ENCODE peak calls at places on chromosomes 2 and 18, in ten cellular contexts. One of them, this sample, is unnamed.

GRCh38 chr2:46434851-46435273 is 44.5 kb upstream of the TMEM247 start:
- DNase-seq in adipocyte: peak
- DNase-seq in A549: no peak
- DNase-seq in NAMALWA: no peak
- DNase-seq in NB4: no peak
- DNase-seq in NCI-H1092: no peak
- DNase-seq in AG04449: peak
- DNase-seq in dermis microvascular lymphatic vessel endothelial cell: no peak
- DNase-seq in cardiac muscle cell: peak
- DNase-seq in activated naive CD4-positive, alpha-beta T cell treated with anti-CD3 and anti-CD28 coated beads for 36 hours: no peak
- DNase-seq in this sample: no peak

GRCh38 chr2:216316743-216317142 is 55.5 kb downstream of the MARCHF4 start:
- DNase-seq in adipocyte: no peak
- DNase-seq in A549: peak
- DNase-seq in NAMALWA: no peak
- DNase-seq in NB4: no peak
- DNase-seq in NCI-H1092: no peak
- DNase-seq in AG04449: no peak
- DNase-seq in dermis microvascular lymphatic vessel endothelial cell: no peak
- DNase-seq in cardiac muscle cell: no peak
- DNase-seq in activated naive CD4-positive, alpha-beta T cell treated with anti-CD3 and anti-CD28 coated beads for 36 hours: no peak
- DNase-seq in this sample: no peak

GRCh38 chr2:164693390-164693789 is 72.1 kb upstream of the GRB14 start:
- DNase-seq in adipocyte: no peak
- DNase-seq in A549: peak
- DNase-seq in NAMALWA: no peak
- DNase-seq in NB4: no peak
- DNase-seq in NCI-H1092: no peak
- DNase-seq in AG04449: no peak
- DNase-seq in dermis microvascular lymphatic vessel endothelial cell: no peak
- DNase-seq in cardiac muscle cell: no peak
- DNase-seq in activated naive CD4-positive, alpha-beta T cell treated with anti-CD3 and anti-CD28 coated beads for 36 hours: no peak
- DNase-seq in this sample: no peak

GRCh38 chr2:62149708-62150107 is 46.2 kb upstream of the B3GNT2 start:
- DNase-seq in adipocyte: peak
- DNase-seq in A549: peak
- DNase-seq in NAMALWA: no peak
- DNase-seq in NB4: peak
- DNase-seq in NCI-H1092: no peak
- DNase-seq in AG04449: peak
- DNase-seq in dermis microvascular lymphatic vessel endothelial cell: no peak
- DNase-seq in cardiac muscle cell: peak
- DNase-seq in activated naive CD4-positive, alpha-beta T cell treated with anti-CD3 and anti-CD28 coated beads for 36 hours: no peak
- DNase-seq in this sample: no peak

GRCh38 chr18:37393945-37394609 is 171.5 kb downstream of the CELF4 start:
- DNase-seq in adipocyte: peak
- DNase-seq in A549: peak
- DNase-seq in NAMALWA: no peak
- DNase-seq in NB4: no peak
- DNase-seq in NCI-H1092: peak
- DNase-seq in AG04449: peak
- DNase-seq in dermis microvascular lymphatic vessel endothelial cell: peak
- DNase-seq in cardiac muscle cell: peak
- DNase-seq in activated naive CD4-positive, alpha-beta T cell treated with anti-CD3 and anti-CD28 coated beads for 36 hours: no peak
- DNase-seq in this sample: peak

GRCh38 chr18:79384834-79385233 is 10.9 kb upstream of the NFATC1 start:
- DNase-seq in adipocyte: no peak
- DNase-seq in A549: no peak
- DNase-seq in NAMALWA: no peak
- DNase-seq in NB4: no peak
- DNase-seq in NCI-H1092: no peak
- DNase-seq in AG04449: no peak
- DNase-seq in dermis microvascular lymphatic vessel endothelial cell: no peak
- DNase-seq in cardiac muscle cell: no peak
- DNase-seq in activated naive CD4-positive, alpha-beta T cell treated with anti-CD3 and anti-CD28 coated beads for 36 hours: no peak
- DNase-seq in this sample: no peak

GRCh38 chr18:11696451-11696850 is 7.4 kb downstream of the GNAL start:
- DNase-seq in adipocyte: no peak
- DNase-seq in A549: no peak
- DNase-seq in NAMALWA: no peak
- DNase-seq in NB4: no peak
- DNase-seq in NCI-H1092: no peak
- DNase-seq in AG04449: no peak
- DNase-seq in dermis microvascular lymphatic vessel endothelial cell: no peak
- DNase-seq in cardiac muscle cell: no peak
- DNase-seq in activated naive CD4-positive, alpha-beta T cell treated with anti-CD3 and anti-CD28 coated beads for 36 hours: no peak
- DNase-seq in this sample: no peak

GRCh38 chr2:23426284-23426905 is 41.4 kb downstream of the KLHL29 start:
- DNase-seq in adipocyte: peak
- DNase-seq in A549: no peak
- DNase-seq in NAMALWA: no peak
- DNase-seq in NB4: no peak
- DNase-seq in NCI-H1092: no peak
- DNase-seq in AG04449: no peak
- DNase-seq in dermis microvascular lymphatic vessel endothelial cell: no peak
- DNase-seq in cardiac muscle cell: peak
- DNase-seq in activated naive CD4-positive, alpha-beta T cell treated with anti-CD3 and anti-CD28 coated beads for 36 hours: no peak
- DNase-seq in this sample: no peak

GRCh38 chr2:12717988-12718661 is 1.4 kb downstream of the TRIB2 start:
- DNase-seq in adipocyte: peak
- DNase-seq in A549: no peak
- DNase-seq in NAMALWA: peak
- DNase-seq in NB4: peak
- DNase-seq in NCI-H1092: peak
- DNase-seq in AG04449: no peak
- DNase-seq in dermis microvascular lymphatic vessel endothelial cell: no peak
- DNase-seq in cardiac muscle cell: peak
- DNase-seq in activated naive CD4-positive, alpha-beta T cell treated with anti-CD3 and anti-CD28 coated beads for 36 hours: peak
- DNase-seq in this sample: peak

GRCh38 chr2:172901913-172902312 is 166.3 kb downstream of the RAPGEF4 start:
- DNase-seq in adipocyte: no peak
- DNase-seq in A549: no peak
- DNase-seq in NAMALWA: no peak
- DNase-seq in NB4: no peak
- DNase-seq in NCI-H1092: no peak
- DNase-seq in AG04449: no peak
- DNase-seq in dermis microvascular lymphatic vessel endothelial cell: no peak
- DNase-seq in cardiac muscle cell: no peak
- DNase-seq in activated naive CD4-positive, alpha-beta T cell treated with anti-CD3 and anti-CD28 coated beads for 36 hours: no peak
- DNase-seq in this sample: no peak

GRCh38 chr2:235003096-235003775 is 51.4 kb downstream of the SH3BP4 start:
- DNase-seq in adipocyte: no peak
- DNase-seq in A549: no peak
- DNase-seq in NAMALWA: no peak
- DNase-seq in NB4: no peak
- DNase-seq in NCI-H1092: no peak
- DNase-seq in AG04449: no peak
- DNase-seq in dermis microvascular lymphatic vessel endothelial cell: no peak
- DNase-seq in cardiac muscle cell: no peak
- DNase-seq in activated naive CD4-positive, alpha-beta T cell treated with anti-CD3 and anti-CD28 coated beads for 36 hours: no peak
- DNase-seq in this sample: no peak

GRCh38 chr2:32832821-32833220 is 113.9 kb upstream of the LTBP1 start:
- DNase-seq in adipocyte: peak
- DNase-seq in A549: no peak
- DNase-seq in NAMALWA: no peak
- DNase-seq in NB4: no peak
- DNase-seq in NCI-H1092: no peak
- DNase-seq in AG04449: peak
- DNase-seq in dermis microvascular lymphatic vessel endothelial cell: no peak
- DNase-seq in cardiac muscle cell: peak
- DNase-seq in activated naive CD4-positive, alpha-beta T cell treated with anti-CD3 and anti-CD28 coated beads for 36 hours: no peak
- DNase-seq in this sample: no peak

GRCh38 chr18:2223394-2223793 is 347.9 kb downstream of the METTL4 start:
- DNase-seq in adipocyte: no peak
- DNase-seq in A549: no peak
- DNase-seq in NAMALWA: no peak
- DNase-seq in NB4: no peak
- DNase-seq in NCI-H1092: no peak
- DNase-seq in AG04449: no peak
- DNase-seq in dermis microvascular lymphatic vessel endothelial cell: no peak
- DNase-seq in cardiac muscle cell: peak
- DNase-seq in activated naive CD4-positive, alpha-beta T cell treated with anti-CD3 and anti-CD28 coated beads for 36 hours: no peak
- DNase-seq in this sample: no peak

GRCh38 chr2:58484629-58485028 is 243.5 kb upstream of the FANCL start:
- DNase-seq in adipocyte: no peak
- DNase-seq in A549: no peak
- DNase-seq in NAMALWA: no peak
- DNase-seq in NB4: no peak
- DNase-seq in NCI-H1092: no peak
- DNase-seq in AG04449: no peak
- DNase-seq in dermis microvascular lymphatic vessel endothelial cell: no peak
- DNase-seq in cardiac muscle cell: no peak
- DNase-seq in activated naive CD4-positive, alpha-beta T cell treated with anti-CD3 and anti-CD28 coated beads for 36 hours: no peak
- DNase-seq in this sample: no peak

GRCh38 chr18:47893047-47893446 is 37.4 kb downstream of the SMAD2 start:
- DNase-seq in adipocyte: no peak
- DNase-seq in A549: no peak
- DNase-seq in NAMALWA: no peak
- DNase-seq in NB4: no peak
- DNase-seq in NCI-H1092: no peak
- DNase-seq in AG04449: no peak
- DNase-seq in dermis microvascular lymphatic vessel endothelial cell: no peak
- DNase-seq in cardiac muscle cell: no peak
- DNase-seq in activated naive CD4-positive, alpha-beta T cell treated with anti-CD3 and anti-CD28 coated beads for 36 hours: no peak
- DNase-seq in this sample: no peak